ENCODE peak calls at places on chromosomes 3 and 15, in nine cellular contexts. V is ecto neural progenitor cell; W is GM12891; F is HS-5; U is BJ; Q is GM04504; A is activated naive CD4-positive, alpha-beta T cell; P is erythroblast; Y is transverse colon. M is an unnamed sample.

GRCh38 chr3:11154036-11154952 is at the start of gene HRH1:
- DNase-seq in V (peak; percentile 68), W (no peak), F (no peak), U (no peak), Q (no peak), A (no peak), P (no peak), Y (peak; percentile 20), M (peak; percentile 56)

GRCh38 chr15:66474140-66474539 is 23.4 kb downstream of the SNAPC5 start:
- DNase-seq in V (no peak), W (no peak), F (no peak), U (no peak), Q (no peak), A (no peak), P (no peak), Y (no peak), M (no peak)

GRCh38 chr15:66405007-66405406 is 18.3 kb downstream of the MAP2K1 start:
- DNase-seq in V (no peak), W (no peak), F (no peak), U (no peak), Q (no peak), A (no peak), P (no peak), Y (no peak), M (no peak)

GRCh38 chr15:52645916-52646315 is 33.3 kb downstream of the ATOSA start:
- DNase-seq in V (no peak), W (no peak), F (no peak), U (no peak), Q (no peak), A (no peak), P (no peak), Y (no peak), M (no peak)

GRCh38 chr15:100732359-100733055 is 130.1 kb downstream of the ASB7 start:
- DNase-seq in V (peak; percentile 32), W (no peak), F (no peak), U (peak; percentile 50), Q (peak; percentile 74), A (no peak), P (no peak), Y (no peak), M (no peak)

GRCh38 chr3:154135511-154136173 is 14.5 kb downstream of the ARHGEF26 start:
- DNase-seq in V (no peak), W (no peak), F (no peak), U (no peak), Q (no peak), A (no peak), P (no peak), Y (no peak), M (no peak)

GRCh38 chr15:73632670-73633058 is 525 bp downstream of the NPTN start:
- DNase-seq in V (no peak), W (no peak), F (no peak), U (no peak), Q (no peak), A (no peak), P (no peak), Y (no peak), M (no peak)

GRCh38 chr3:108346301-108346989 is 50.1 kb downstream of the HHLA2 start:
- DNase-seq in V (no peak), W (no peak), F (no peak), U (no peak), Q (no peak), A (no peak), P (no peak), Y (no peak), M (no peak)

GRCh38 chr3:131388400-131388799 is 6.8 kb downstream of the NUDT16 start:
- DNase-seq in V (no peak), W (no peak), F (no peak), U (no peak), Q (no peak), A (no peak), P (no peak), Y (no peak), M (no peak)

GRCh38 chr3:34185301-34185700 is 386.9 kb downstream of the PDCD6IP start:
- DNase-seq in V (no peak), W (no peak), F (no peak), U (no peak), Q (no peak), A (no peak), P (no peak), Y (no peak), M (no peak)

GRCh38 chr15:65579762-65580161 is 31.2 kb downstream of the INTS14 start:
- DNase-seq in V (no peak), W (no peak), F (no peak), U (no peak), Q (no peak), A (no peak), P (no peak), Y (no peak), M (no peak)

GRCh38 chr3:120637836-120638559 is 41.9 kb downstream of the NDUFB4 start:
- DNase-seq in V (no peak), W (no peak), F (no peak), U (no peak), Q (no peak), A (no peak), P (no peak), Y (no peak), M (no peak)

GRCh38 chr3:54087581-54088410 is 34.6 kb upstream of the CACNA2D3 start:
- DNase-seq in V (peak; percentile 58), W (no peak), F (no peak), U (no peak), Q (no peak), A (no peak), P (no peak), Y (no peak), M (peak; percentile 54)